ENCODE peak calls at places on chromosomes 3 and 15, in nine cellular contexts. H is CD8-positive, alpha-beta T cell; N is ovary; L is uterus; P is heart right ventricle; B is upper lobe of left lung; J is H9; Q is Peyer's patch; G is adrenal gland. C is an unnamed sample.

GRCh38 chr3:44337253-44337652 is 1.3 kb upstream of the TCAIM start:
- DNase-seq in L (no peak), B (no peak), G (no peak), J (peak; percentile 35), H (no peak), N (no peak), Q (no peak), P (no peak), C (no peak)

GRCh38 chr15:49083471-49084284 is 37.4 kb upstream of the SECISBP2L start:
- DNase-seq in H (no peak), Q (no peak), B (no peak), G (no peak), L (no peak), N (no peak), J (no peak), P (no peak), C (no peak)

GRCh38 chr15:26971303-26972018 is 480 bp downstream of the GABRG3 start:
- DNase-seq in N (no peak), B (peak; percentile 74), P (no peak), Q (no peak), L (no peak), H (no peak), G (no peak), J (peak; percentile 47), C (no peak)

GRCh38 chr3:73365756-73366397 is 258.9 kb downstream of the PDZRN3 start:
- DNase-seq in G (peak; percentile 56), H (no peak), N (peak; percentile 73), J (no peak), B (no peak), Q (no peak), P (peak; percentile 62), L (peak; percentile 90), C (peak; percentile 79)

GRCh38 chr3:90033242-90033641 is 925.8 kb downstream of the EPHA3 start:
- DNase-seq in G (no peak), J (no peak), P (no peak), H (no peak), L (no peak), N (no peak), B (no peak), Q (no peak), C (no peak)

GRCh38 chr3:88076712-88077111 is 17.7 kb downstream of the ZNF654 start:
- DNase-seq in N (no peak), P (no peak), B (no peak), G (no peak), Q (no peak), J (no peak), H (no peak), L (no peak), C (no peak)

GRCh38 chr15:81939604-81940440 is 106.0 kb downstream of the MEX3B start:
- DNase-seq in Q (no peak), N (no peak), L (no peak), B (no peak), P (no peak), G (no peak), J (no peak), H (no peak), C (no peak)

GRCh38 chr3:172082269-172082668 is 42.9 kb downstream of the FNDC3B start:
- DNase-seq in G (no peak), J (no peak), N (no peak), H (no peak), P (no peak), L (peak; percentile 49), B (no peak), Q (no peak), C (no peak)

GRCh38 chr15:93017521-93017920 is 71.5 kb downstream of the RGMA start:
- DNase-seq in B (no peak), J (no peak), Q (no peak), G (no peak), L (no peak), N (no peak), H (no peak), P (no peak), C (no peak)

GRCh38 chr3:187165144-187165543 is 25.8 kb upstream of the RPL39L start:
- DNase-seq in P (no peak), J (peak; percentile 80), G (peak; percentile 23), H (no peak), B (no peak), Q (no peak), N (no peak), L (no peak), C (no peak)

GRCh38 chr3:148077318-148077923 is 620.3 kb upstream of the AGTR1 start:
- DNase-seq in Q (no peak), B (no peak), P (no peak), J (no peak), H (no peak), N (no peak), L (no peak), G (no peak), C (no peak)

GRCh38 chr15:51227967-51228783 is 110.2 kb downstream of the CYP19A1 start:
- DNase-seq in N (no peak), P (peak; percentile 16), Q (no peak), J (no peak), G (peak; percentile 37), H (no peak), L (no peak), B (no peak), C (no peak)

GRCh38 chr3:170469151-170470062 is 50.7 kb downstream of the CLDN11 start:
- DNase-seq in B (no peak), G (no peak), J (no peak), Q (no peak), H (no peak), P (no peak), L (peak; percentile 53), N (no peak), C (no peak)

GRCh38 chr3:57007513-57008415 is 52.7 kb upstream of the SPATA12 start:
- DNase-seq in N (peak; percentile 80), B (no peak), G (peak; percentile 65), Q (no peak), H (no peak), L (peak; percentile 77), J (no peak), P (peak; percentile 43), C (peak; percentile 92)

GRCh38 chr3:57004154-57004730 is 56.2 kb upstream of the SPATA12 start:
- DNase-seq in H (no peak), L (no peak), J (no peak), B (no peak), G (no peak), Q (no peak), N (no peak), P (no peak), C (no peak)

GRCh38 chr3:57009367-57009766 is 51.1 kb upstream of the SPATA12 start:
- DNase-seq in P (peak; percentile 22), G (no peak), H (no peak), J (no peak), Q (no peak), N (no peak), B (no peak), L (no peak), C (no peak)

GRCh38 chr3:57006048-57006709 is 54.3 kb upstream of the SPATA12 start:
- DNase-seq in G (no peak), L (no peak), N (peak; percentile 19), P (no peak), J (no peak), B (no peak), H (no peak), Q (no peak), C (no peak)

DNA sequence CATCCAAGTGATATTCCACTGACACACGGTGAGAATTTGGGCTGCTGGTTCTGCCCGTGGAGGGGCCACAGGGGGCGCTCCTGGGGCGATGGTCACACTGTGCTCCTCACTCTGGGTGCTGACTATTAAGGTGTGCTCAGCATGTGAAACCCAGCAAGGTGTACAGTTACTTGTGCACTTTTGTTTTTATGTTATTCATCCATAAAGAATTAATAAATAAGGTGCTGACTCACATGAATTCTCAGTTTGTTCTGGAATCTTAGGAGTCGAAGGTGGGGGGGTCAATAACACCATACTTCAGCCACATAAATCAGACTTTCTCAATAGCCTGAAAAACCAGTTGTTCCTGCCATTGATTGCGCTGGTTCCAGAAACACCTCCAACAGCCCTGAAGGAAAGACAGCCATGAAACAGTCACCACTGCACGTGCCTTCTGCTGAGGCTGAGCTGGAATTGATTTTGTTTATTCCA is 53.5 kb upstream of the SPATA12 start:
- DNase-seq in N (no peak), H (no peak), Q (no peak), B (peak; percentile 51), P (no peak), J (peak; percentile 63), G (no peak), L (peak; percentile 36), C (no peak)
- TF ChIP-seq CTCF in N (no peak), H (no peak), Q (no peak), B (peak; percentile 24), P (peak; percentile 13), J (peak; percentile 74), G (no peak), L (no peak), C (peak; percentile 4)

GRCh38 chr3:52015431-52016256 is 19.9 kb upstream of the RPL29 start:
- DNase-seq in J (no peak), Q (no peak), G (no peak), P (no peak), N (no peak), B (no peak), H (no peak), L (no peak), C (no peak)
- H3K4me1 ChIP-seq in J (no peaks in the 10 kb centered on the region), Q (no peaks in the 10 kb centered on the region), G (peaks cover 14% of the 10 kb centered on the region), P (peaks cover 52% of the 10 kb centered on the region), N (no peaks in the 10 kb centered on the region), B (peaks cover 8% of the 10 kb centered on the region), H (no peaks in the 10 kb centered on the region), L (no peaks in the 10 kb centered on the region), C (no peaks in the 10 kb centered on the region)

GRCh38 chr15:35698331-35698730 is 152.4 kb upstream of the DPH6 start:
- DNase-seq in G (no peak), N (no peak), H (no peak), L (no peak), Q (no peak), J (no peak), B (no peak), P (no peak), C (no peak)

GRCh38 chr15:35697549-35698299 is 151.8 kb upstream of the DPH6 start:
- DNase-seq in N (no peak), P (no peak), G (no peak), Q (no peak), J (no peak), H (no peak), L (no peak), B (no peak), C (no peak)

GRCh38 chr15:35695002-35695401 is 149.0 kb upstream of the DPH6 start:
- DNase-seq in Q (no peak), L (no peak), H (no peak), N (no peak), J (no peak), B (no peak), G (no peak), P (no peak), C (no peak)

GRCh38 chr15:35698978-35699377 is 153.0 kb upstream of the DPH6 start:
- DNase-seq in H (no peak), L (no peak), J (no peak), B (no peak), Q (no peak), N (no peak), G (no peak), P (no peak), C (no peak)

GRCh38 chr15:35696767-35697231 is 150.8 kb upstream of the DPH6 start:
- DNase-seq in G (no peak), B (no peak), N (no peak), J (no peak), L (no peak), Q (no peak), P (no peak), H (no peak), C (no peak)
- H3K27ac ChIP-seq in G (peak overlapping the region; percentile 37), B (peak overlapping the region; percentile 66), N (no peak overlapping the region), J (no peak overlapping the region), L (peak overlapping the region; percentile 48), Q (no peak overlapping the region), P (peak overlapping the region; percentile 61), H (no peak overlapping the region), C (no peak overlapping the region)

GRCh38 chr3:36494461-36495109 is 114.3 kb downstream of the STAC start:
- DNase-seq in G (no peak), N (no peak), H (no peak), Q (no peak), J (no peak), L (no peak), B (no peak), P (no peak), C (no peak)
- TF ChIP-seq CTCF in G (no peak), N (no peak), H (no peak), Q (no peak), J (no peak), L (no peak), B (no peak), P (no peak), C (no peak)

C was measured in kidney.